ENCODE peak calls at places on chromosome 7, in five cellular contexts. One of them, this sample, is unnamed.

GRCh38 chr7:129612112-129613015 is 844 bp downstream of the NRF1 start:
- DNase-seq in HL-60: no peak
- DNase-seq in mesendoderm: peak
- DNase-seq in psoas muscle: peak
- DNase-seq in esophagus squamous epithelium: no peak
- DNase-seq in this sample: peak

GRCh38 chr7:137373507-137373906 is 30.0 kb upstream of the PTN start:
- DNase-seq in HL-60: no peak
- DNase-seq in mesendoderm: no peak
- DNase-seq in psoas muscle: no peak
- DNase-seq in esophagus squamous epithelium: no peak
- DNase-seq in this sample: no peak

GRCh38 chr7:22377690-22378089 is 20.7 kb upstream of the RAPGEF5 start:
- DNase-seq in HL-60: no peak
- DNase-seq in mesendoderm: no peak
- DNase-seq in psoas muscle: no peak
- DNase-seq in esophagus squamous epithelium: no peak
- DNase-seq in this sample: no peak

GRCh38 chr7:3916146-3916545 is 615.1 kb downstream of the SDK1 start:
- DNase-seq in HL-60: no peak
- DNase-seq in mesendoderm: no peak
- DNase-seq in psoas muscle: no peak
- DNase-seq in esophagus squamous epithelium: no peak
- DNase-seq in this sample: no peak

GRCh38 chr7:73974101-73974947 is 53.6 kb upstream of the ELN start:
- DNase-seq in HL-60: no peak
- DNase-seq in mesendoderm: no peak
- DNase-seq in psoas muscle: peak
- DNase-seq in esophagus squamous epithelium: no peak
- DNase-seq in this sample: no peak

GRCh38 chr7:50640779-50641178 is 75.6 kb upstream of the DDC start:
- DNase-seq in HL-60: no peak
- DNase-seq in mesendoderm: no peak
- DNase-seq in psoas muscle: no peak
- DNase-seq in esophagus squamous epithelium: no peak
- DNase-seq in this sample: no peak

GRCh38 chr7:70458195-70458695 is 673.7 kb upstream of the GALNT17 start:
- DNase-seq in HL-60: no peak
- DNase-seq in mesendoderm: peak
- DNase-seq in psoas muscle: no peak
- DNase-seq in esophagus squamous epithelium: no peak
- DNase-seq in this sample: no peak

GRCh38 chr7:7109934-7110333 is 72.4 kb upstream of the C1GALT1 start:
- DNase-seq in HL-60: no peak
- DNase-seq in mesendoderm: no peak
- DNase-seq in psoas muscle: no peak
- DNase-seq in esophagus squamous epithelium: no peak
- DNase-seq in this sample: no peak

GRCh38 chr7:135075716-135076115 is 72.2 kb upstream of the TMEM140 start:
- DNase-seq in HL-60: no peak
- DNase-seq in mesendoderm: no peak
- DNase-seq in psoas muscle: no peak
- DNase-seq in esophagus squamous epithelium: no peak
- DNase-seq in this sample: no peak

GRCh38 chr7:1555046-1555812 is 776 bp downstream of the TMEM184A start:
- DNase-seq in HL-60: no peak
- DNase-seq in mesendoderm: peak
- DNase-seq in psoas muscle: peak
- DNase-seq in esophagus squamous epithelium: no peak
- DNase-seq in this sample: no peak

GRCh38 chr7:123199869-123200268 is at the start of gene SLC13A1:
- DNase-seq in HL-60: no peak
- DNase-seq in mesendoderm: no peak
- DNase-seq in psoas muscle: no peak
- DNase-seq in esophagus squamous epithelium: no peak
- DNase-seq in this sample: no peak

GRCh38 chr7:95772771-95773581 is 622 bp downstream of the DYNC1I1 start:
- DNase-seq in HL-60: no peak
- DNase-seq in mesendoderm: peak
- DNase-seq in psoas muscle: peak
- DNase-seq in esophagus squamous epithelium: no peak
- DNase-seq in this sample: peak

GRCh38 chr7:50543776-50544442 is 21.3 kb downstream of the DDC start:
- DNase-seq in HL-60: no peak
- DNase-seq in mesendoderm: no peak
- DNase-seq in psoas muscle: no peak
- DNase-seq in esophagus squamous epithelium: no peak
- DNase-seq in this sample: no peak

GRCh38 chr7:141477866-141478265 is 73.3 kb upstream of the AGK start:
- DNase-seq in HL-60: no peak
- DNase-seq in mesendoderm: no peak
- DNase-seq in psoas muscle: no peak
- DNase-seq in esophagus squamous epithelium: no peak
- DNase-seq in this sample: no peak

GRCh38 chr7:103613655-103614642 is 167.9 kb upstream of the SLC26A5 start:
- DNase-seq in HL-60: no peak
- DNase-seq in mesendoderm: peak
- DNase-seq in psoas muscle: no peak
- DNase-seq in esophagus squamous epithelium: no peak
- DNase-seq in this sample: no peak

GRCh38 chr7:142053988-142054387 is 57.5 kb upstream of the MGAM2 start:
- DNase-seq in HL-60: no peak
- DNase-seq in mesendoderm: no peak
- DNase-seq in psoas muscle: no peak
- DNase-seq in esophagus squamous epithelium: no peak
- DNase-seq in this sample: no peak

GRCh38 chr7:90326500-90326899 is 5.4 kb upstream of the FAM237B start:
- DNase-seq in HL-60: no peak
- DNase-seq in mesendoderm: no peak
- DNase-seq in psoas muscle: no peak
- DNase-seq in esophagus squamous epithelium: no peak
- DNase-seq in this sample: no peak

GRCh38 chr7:79683916-79684315 is 230.4 kb upstream of the MAGI2 start:
- DNase-seq in HL-60: no peak
- DNase-seq in mesendoderm: no peak
- DNase-seq in psoas muscle: no peak
- DNase-seq in esophagus squamous epithelium: no peak
- DNase-seq in this sample: no peak

GRCh38 chr7:158378978-158379377 is 208.6 kb downstream of the PTPRN2 start:
- DNase-seq in HL-60: no peak
- DNase-seq in mesendoderm: no peak
- DNase-seq in psoas muscle: no peak
- DNase-seq in esophagus squamous epithelium: no peak
- DNase-seq in this sample: no peak

GRCh38 chr7:25854608-25855497 is 297.1 kb upstream of the NFE2L3 start:
- DNase-seq in HL-60: peak
- DNase-seq in mesendoderm: peak
- DNase-seq in psoas muscle: peak
- DNase-seq in esophagus squamous epithelium: no peak
- DNase-seq in this sample: peak

GRCh38 chr7:12066004-12066403 is 145.1 kb upstream of the TMEM106B start:
- DNase-seq in HL-60: no peak
- DNase-seq in mesendoderm: peak
- DNase-seq in psoas muscle: no peak
- DNase-seq in esophagus squamous epithelium: no peak
- DNase-seq in this sample: no peak

GRCh38 chr7:131219277-131220041 is 108.2 kb upstream of the MKLN1 start:
- DNase-seq in HL-60: peak
- DNase-seq in mesendoderm: no peak
- DNase-seq in psoas muscle: peak
- DNase-seq in esophagus squamous epithelium: no peak
- DNase-seq in this sample: no peak

GRCh38 chr7:50562126-50562525 is 3.1 kb downstream of the DDC start:
- DNase-seq in HL-60: no peak
- DNase-seq in mesendoderm: peak
- DNase-seq in psoas muscle: no peak
- DNase-seq in esophagus squamous epithelium: no peak
- DNase-seq in this sample: no peak

GRCh38 chr7:19112290-19113000 is 5.0 kb downstream of the TWIST1 start:
- DNase-seq in HL-60: no peak
- DNase-seq in mesendoderm: peak
- DNase-seq in psoas muscle: no peak
- DNase-seq in esophagus squamous epithelium: no peak
- DNase-seq in this sample: no peak

DNA sequence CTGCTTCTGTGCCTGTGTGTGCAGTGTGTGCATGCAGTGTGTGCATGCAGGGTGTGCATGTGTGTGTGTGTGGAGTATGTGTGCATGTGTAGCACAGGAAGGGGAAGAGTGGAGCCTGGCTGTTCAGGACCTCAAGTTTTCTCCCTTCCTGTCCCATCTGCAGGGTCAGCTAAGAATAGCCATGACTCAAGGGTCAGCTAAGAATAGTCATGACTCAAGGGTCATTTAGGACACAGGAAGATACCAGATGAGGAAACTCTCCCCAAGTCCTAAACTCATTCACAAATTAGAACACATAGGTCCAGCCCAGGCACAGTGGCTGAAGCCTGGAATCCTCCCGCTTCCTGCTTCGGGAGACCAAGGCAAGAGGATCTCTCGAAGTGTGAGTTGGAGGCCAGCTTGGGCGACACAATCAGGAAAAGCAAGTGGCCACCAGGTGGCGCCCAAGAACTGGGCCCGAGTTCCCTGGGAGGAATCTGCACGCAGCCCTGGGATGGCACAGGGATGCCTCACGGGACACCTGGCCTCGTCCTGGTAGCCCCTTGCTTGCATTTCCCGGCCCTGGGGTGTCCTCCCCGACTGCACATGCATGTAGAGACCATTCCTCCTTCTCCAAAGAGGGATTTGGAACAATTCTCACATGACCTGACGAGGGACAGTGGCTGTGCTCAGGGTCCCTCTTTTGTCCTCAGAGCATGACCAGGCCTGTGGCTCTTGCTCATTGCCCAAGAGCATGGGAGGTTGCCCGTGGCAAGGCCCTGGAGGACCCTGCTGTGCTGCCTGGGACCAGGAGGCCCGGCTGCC is 21.4 kb upstream of the VOPP1 start:
- DNase-seq in HL-60: peak
- DNase-seq in mesendoderm: peak
- DNase-seq in psoas muscle: peak
- DNase-seq in esophagus squamous epithelium: no peak
- DNase-seq in this sample: no peak
- H3K4me3 ChIP-seq in HL-60: no peak
- H3K4me3 ChIP-seq in mesendoderm: no peak
- H3K4me3 ChIP-seq in psoas muscle: no peak
- H3K4me3 ChIP-seq in esophagus squamous epithelium: no peak
- H3K4me3 ChIP-seq in this sample: no peak

DNA sequence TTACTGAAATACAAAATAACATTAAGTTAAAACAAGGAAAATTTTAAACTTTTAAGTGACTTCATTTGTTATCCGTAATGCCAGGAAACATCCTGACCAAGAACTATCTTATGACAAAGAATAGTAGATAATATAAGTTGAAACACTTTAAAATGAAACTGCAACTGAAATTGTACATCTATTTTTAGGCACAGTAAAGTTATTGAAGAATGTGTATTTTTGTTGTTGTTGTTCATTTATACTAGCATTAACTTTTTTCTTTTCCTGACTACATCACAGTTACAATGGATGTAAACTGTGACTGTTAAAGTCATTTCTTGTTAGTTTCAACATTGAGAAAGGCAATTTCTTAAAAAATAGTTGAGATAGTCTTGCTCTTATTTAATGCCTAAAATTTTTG is 2.6 kb downstream of the CPED1 start:
- DNase-seq in HL-60: no peak
- DNase-seq in mesendoderm: no peak
- DNase-seq in psoas muscle: no peak
- DNase-seq in esophagus squamous epithelium: no peak
- DNase-seq in this sample: no peak
- H3K4me3 ChIP-seq in HL-60: no peak
- H3K4me3 ChIP-seq in mesendoderm: no peak
- H3K4me3 ChIP-seq in psoas muscle: peak
- H3K4me3 ChIP-seq in esophagus squamous epithelium: peak
- H3K4me3 ChIP-seq in this sample: peak

GRCh38 chr7:100017300-100017699 is 1.9 kb downstream of the ZKSCAN1 start:
- DNase-seq in HL-60: no peak
- DNase-seq in mesendoderm: no peak
- DNase-seq in psoas muscle: no peak
- DNase-seq in esophagus squamous epithelium: no peak
- DNase-seq in this sample: no peak
- H3K4me3 ChIP-seq in HL-60: no peak
- H3K4me3 ChIP-seq in mesendoderm: no peak
- H3K4me3 ChIP-seq in psoas muscle: peak
- H3K4me3 ChIP-seq in esophagus squamous epithelium: peak
- H3K4me3 ChIP-seq in this sample: peak

DNA sequence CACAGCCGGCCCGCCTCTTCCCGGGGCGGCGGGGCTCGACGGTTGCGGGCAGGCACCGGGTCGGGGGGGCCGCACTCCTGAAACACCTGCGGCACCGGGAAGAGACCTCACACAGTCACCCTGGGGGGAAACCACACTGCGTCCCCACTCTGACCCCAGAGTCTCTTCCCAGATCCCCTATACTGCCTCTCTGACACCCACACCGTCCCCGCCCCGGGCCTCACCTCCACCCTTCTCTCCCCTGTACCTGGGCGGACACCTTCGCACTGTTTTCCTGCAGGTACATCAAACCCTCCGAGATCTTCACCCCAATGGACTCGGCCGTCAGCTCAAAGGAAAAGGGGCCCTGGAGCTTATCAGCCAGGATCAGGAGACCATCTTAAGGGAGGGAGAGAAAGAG is 3.4 kb upstream of the GAL3ST4 start:
- DNase-seq in HL-60: no peak
- DNase-seq in mesendoderm: no peak
- DNase-seq in psoas muscle: no peak
- DNase-seq in esophagus squamous epithelium: no peak
- DNase-seq in this sample: no peak
- H3K4me3 ChIP-seq in HL-60: no peak
- H3K4me3 ChIP-seq in mesendoderm: no peak
- H3K4me3 ChIP-seq in psoas muscle: peak
- H3K4me3 ChIP-seq in esophagus squamous epithelium: peak
- H3K4me3 ChIP-seq in this sample: peak

DNA sequence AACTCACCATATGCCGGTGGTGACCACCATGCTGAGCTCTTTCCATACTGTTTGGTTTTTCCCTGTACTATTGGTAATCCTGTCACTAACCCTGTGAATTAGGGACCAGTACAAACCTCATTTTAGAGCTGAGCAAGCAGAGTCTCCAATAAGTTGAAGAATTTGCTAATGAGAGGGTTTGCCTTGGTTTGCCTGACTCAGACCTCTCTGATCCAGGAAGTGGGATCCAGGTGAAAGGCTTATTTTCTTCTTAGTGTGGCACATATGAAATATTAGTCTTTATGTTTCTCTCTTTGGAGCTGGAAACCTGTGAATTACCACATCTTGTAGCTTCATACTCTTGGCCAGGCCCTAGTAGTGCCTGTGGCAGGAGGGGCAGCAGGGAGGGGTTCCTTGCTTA is 114.1 kb upstream of the IGFBP3 start:
- DNase-seq in HL-60: no peak
- DNase-seq in mesendoderm: no peak
- DNase-seq in psoas muscle: no peak
- DNase-seq in esophagus squamous epithelium: no peak
- DNase-seq in this sample: no peak
- H3K4me3 ChIP-seq in HL-60: no peak
- H3K4me3 ChIP-seq in mesendoderm: no peak
- H3K4me3 ChIP-seq in psoas muscle: no peak
- H3K4me3 ChIP-seq in esophagus squamous epithelium: no peak
- H3K4me3 ChIP-seq in this sample: no peak

This sample was measured in thoracic aorta.